ENCODE peak calls at places on chromosomes 11 and 22, in ten cellular contexts. One of them, this sample, is unnamed.

GRCh38 chr22:37077802-37078448 is 26.4 kb downstream of the KCTD17 start:
- DNase-seq in activated T-cell treated with anti-CD3 and anti-CD28 coated beads for 48 hours: peak; percentile 87
- DNase-seq in NCI-H2081 treated with DMSO at 0.1 percent for 48 hours: no peak
- DNase-seq in hepatocyte: peak; percentile 78
- DNase-seq in heart right ventricle: no peak
- DNase-seq in EH: peak; percentile 49
- DNase-seq in adipocyte: peak; percentile 69
- DNase-seq in neural progenitor cell: peak; percentile 78
- DNase-seq in lung: peak; percentile 62
- DNase-seq in colonic mucosa: peak; percentile 73
- DNase-seq in this sample: peak; percentile 73

GRCh38 chr11:79121351-79121750 is 319.5 kb downstream of the TENM4 start:
- DNase-seq in activated T-cell treated with anti-CD3 and anti-CD28 coated beads for 48 hours: no peak
- DNase-seq in NCI-H2081 treated with DMSO at 0.1 percent for 48 hours: no peak
- DNase-seq in hepatocyte: no peak
- DNase-seq in heart right ventricle: no peak
- DNase-seq in EH: no peak
- DNase-seq in adipocyte: no peak
- DNase-seq in neural progenitor cell: peak; percentile 31
- DNase-seq in lung: no peak
- DNase-seq in colonic mucosa: no peak
- DNase-seq in this sample: no peak

GRCh38 chr22:22870577-22871398 is 16.8 kb upstream of the IGLL5 start:
- DNase-seq in activated T-cell treated with anti-CD3 and anti-CD28 coated beads for 48 hours: no peak
- DNase-seq in NCI-H2081 treated with DMSO at 0.1 percent for 48 hours: no peak
- DNase-seq in hepatocyte: no peak
- DNase-seq in heart right ventricle: no peak
- DNase-seq in EH: no peak
- DNase-seq in adipocyte: no peak
- DNase-seq in neural progenitor cell: peak; percentile 42
- DNase-seq in lung: no peak
- DNase-seq in colonic mucosa: no peak
- DNase-seq in this sample: no peak

GRCh38 chr11:13054278-13054677 is 45.2 kb downstream of the RASSF10 start:
- DNase-seq in activated T-cell treated with anti-CD3 and anti-CD28 coated beads for 48 hours: no peak
- DNase-seq in NCI-H2081 treated with DMSO at 0.1 percent for 48 hours: no peak
- DNase-seq in hepatocyte: no peak
- DNase-seq in heart right ventricle: no peak
- DNase-seq in EH: no peak
- DNase-seq in adipocyte: no peak
- DNase-seq in neural progenitor cell: no peak
- DNase-seq in lung: no peak
- DNase-seq in colonic mucosa: no peak
- DNase-seq in this sample: no peak

GRCh38 chr22:48660795-48661740 is 1166.6 kb downstream of the BRD1 start:
- DNase-seq in activated T-cell treated with anti-CD3 and anti-CD28 coated beads for 48 hours: no peak
- DNase-seq in NCI-H2081 treated with DMSO at 0.1 percent for 48 hours: no peak
- DNase-seq in hepatocyte: no peak
- DNase-seq in heart right ventricle: no peak
- DNase-seq in EH: no peak
- DNase-seq in adipocyte: no peak
- DNase-seq in neural progenitor cell: peak; percentile 14
- DNase-seq in lung: no peak
- DNase-seq in colonic mucosa: no peak
- DNase-seq in this sample: no peak

GRCh38 chr11:94305146-94305545 is 766 bp downstream of the IZUMO1R start:
- DNase-seq in activated T-cell treated with anti-CD3 and anti-CD28 coated beads for 48 hours: no peak
- DNase-seq in NCI-H2081 treated with DMSO at 0.1 percent for 48 hours: no peak
- DNase-seq in hepatocyte: peak; percentile 16
- DNase-seq in heart right ventricle: no peak
- DNase-seq in EH: peak; percentile 62
- DNase-seq in adipocyte: peak; percentile 34
- DNase-seq in neural progenitor cell: no peak
- DNase-seq in lung: no peak
- DNase-seq in colonic mucosa: no peak
- DNase-seq in this sample: no peak

GRCh38 chr11:44728085-44728410 is 1.3 kb downstream of the TSPAN18 start:
- DNase-seq in activated T-cell treated with anti-CD3 and anti-CD28 coated beads for 48 hours: no peak
- DNase-seq in NCI-H2081 treated with DMSO at 0.1 percent for 48 hours: no peak
- DNase-seq in hepatocyte: no peak
- DNase-seq in heart right ventricle: no peak
- DNase-seq in EH: no peak
- DNase-seq in adipocyte: no peak
- DNase-seq in neural progenitor cell: no peak
- DNase-seq in lung: no peak
- DNase-seq in colonic mucosa: no peak
- DNase-seq in this sample: no peak

GRCh38 chr22:25100972-25101371 is 98.7 kb upstream of the CRYBB3 start:
- DNase-seq in activated T-cell treated with anti-CD3 and anti-CD28 coated beads for 48 hours: no peak
- DNase-seq in NCI-H2081 treated with DMSO at 0.1 percent for 48 hours: no peak
- DNase-seq in hepatocyte: no peak
- DNase-seq in heart right ventricle: no peak
- DNase-seq in EH: no peak
- DNase-seq in adipocyte: no peak
- DNase-seq in neural progenitor cell: peak; percentile 18
- DNase-seq in lung: no peak
- DNase-seq in colonic mucosa: no peak
- DNase-seq in this sample: no peak

GRCh38 chr11:7513210-7514098 is at the start of gene PPFIBP2:
- DNase-seq in activated T-cell treated with anti-CD3 and anti-CD28 coated beads for 48 hours: peak; percentile 84
- DNase-seq in NCI-H2081 treated with DMSO at 0.1 percent for 48 hours: no peak
- DNase-seq in hepatocyte: peak; percentile 92
- DNase-seq in heart right ventricle: peak; percentile 81
- DNase-seq in EH: peak; percentile 65
- DNase-seq in adipocyte: peak; percentile 88
- DNase-seq in neural progenitor cell: peak; percentile 89
- DNase-seq in lung: peak; percentile 77
- DNase-seq in colonic mucosa: peak; percentile 90
- DNase-seq in this sample: peak; percentile 82